ENCODE peak calls at places on chromosomes 6 and 20, in six cellular contexts. U is dermis microvascular lymphatic vessel endothelial cell, V is GM23338, X is SW480, O is iris pigment epithelial cell, K is MCF 10A. A is an unnamed sample.

GRCh38 chr6:150787429-150787828 is 78.1 kb upstream of the MTHFD1L start:
- DNase-seq in U (no peak), V (no peak), X (no peak), O (no peak), K (no peak), A (no peak)

GRCh38 chr6:131443514-131443913 is 129.5 kb upstream of the ARG1 start:
- DNase-seq in U (no peak), V (no peak), X (no peak), O (no peak), K (no peak), A (no peak)

GRCh38 chr6:1864496-1864895 is 254.8 kb downstream of the FOXC1 start:
- DNase-seq in U (no peak), V (peak; percentile 56), X (peak; percentile 6), O (peak; percentile 45), K (no peak), A (no peak)

GRCh38 chr6:79040083-79040482 is 38.0 kb downstream of the PHIP start:
- DNase-seq in U (no peak), V (no peak), X (no peak), O (peak; percentile 71), K (no peak), A (peak; percentile 53)

GRCh38 chr6:3744901-3745470 is 6.5 kb downstream of the PXDC1 start:
- DNase-seq in U (no peak), V (no peak), X (no peak), O (no peak), K (no peak), A (no peak)

GRCh38 chr20:58045579-58045978 is 182.9 kb downstream of the ANKRD60 start:
- DNase-seq in U (no peak), V (no peak), X (no peak), O (no peak), K (no peak), A (no peak)

GRCh38 chr6:43911625-43912577 is 141.9 kb downstream of the VEGFA start:
- DNase-seq in U (no peak), V (peak; percentile 48), X (peak; percentile 16), O (no peak), K (no peak), A (no peak)

GRCh38 chr20:49529470-49529869 is 38.5 kb downstream of the PTGIS start:
- DNase-seq in U (no peak), V (no peak), X (peak; percentile 79), O (no peak), K (peak; percentile 64), A (no peak)

GRCh38 chr20:10076126-10077080 is 41.6 kb downstream of the ANKEF1 start:
- DNase-seq in U (no peak), V (no peak), X (no peak), O (peak; percentile 5), K (peak; percentile 64), A (no peak)

GRCh38 chr20:10671850-10672578 is 1.8 kb downstream of the JAG1 start:
- DNase-seq in U (no peak), V (peak; percentile 72), X (peak; percentile 46), O (peak; percentile 63), K (peak; percentile 85), A (peak; percentile 46)

GRCh38 chr20:33007376-33008335 is at the start of gene BPIFB2:
- DNase-seq in U (no peak), V (no peak), X (no peak), O (no peak), K (no peak), A (no peak)

GRCh38 chr20:49984426-49985153 is 1.8 kb downstream of the SNAI1 start:
- DNase-seq in U (no peak), V (no peak), X (no peak), O (no peak), K (no peak), A (no peak)

GRCh38 chr6:14770572-14770971 is 475.3 kb upstream of the JARID2 start:
- DNase-seq in U (peak; percentile 38), V (no peak), X (no peak), O (peak; percentile 86), K (no peak), A (peak; percentile 90)

GRCh38 chr6:36676142-36677058 is 2.1 kb upstream of the CDKN1A start:
- DNase-seq in U (no peak), V (no peak), X (no peak), O (peak; percentile 60), K (peak; percentile 72), A (peak; percentile 66)

GRCh38 chr6:157240059-157240959 is 83.0 kb downstream of the TMEM242 start:
- DNase-seq in U (no peak), V (no peak), X (no peak), O (peak; percentile 40), K (peak; percentile 8), A (peak; percentile 41)

GRCh38 chr20:2535711-2536561 is 437 bp upstream of the TMC2 start:
- DNase-seq in U (no peak), V (no peak), X (no peak), O (no peak), K (no peak), A (no peak)

GRCh38 chr6:84569882-84570281 is 194.5 kb downstream of the TBX18 start:
- DNase-seq in U (no peak), V (no peak), X (no peak), O (no peak), K (no peak), A (no peak)

GRCh38 chr20:416950-417800 is 9.1 kb downstream of the RBCK1 start:
- DNase-seq in U (no peak), V (no peak), X (no peak), O (no peak), K (no peak), A (no peak)

GRCh38 chr20:36629719-36630340 is 16.2 kb downstream of the SLA2 start:
- DNase-seq in U (no peak), V (no peak), X (no peak), O (peak; percentile 14), K (no peak), A (no peak)

GRCh38 chr20:64233725-64234124 is 21.8 kb upstream of the PCMTD2 start:
- DNase-seq in U (no peak), V (no peak), X (no peak), O (no peak), K (no peak), A (no peak)

GRCh38 chr6:159754959-159755914 is 6.6 kb upstream of the ACAT2 start:
- DNase-seq in U (no peak), V (no peak), X (no peak), O (no peak), K (no peak), A (no peak)

GRCh38 chr20:63829943-63830820 is 882 bp downstream of the ZBTB46 start:
- DNase-seq in U (no peak), V (peak; percentile 61), X (peak; percentile 54), O (peak; percentile 44), K (no peak), A (peak; percentile 36)

GRCh38 chr6:111978826-111979225 is 75.1 kb upstream of the CCN6 start:
- DNase-seq in U (no peak), V (no peak), X (no peak), O (no peak), K (no peak), A (no peak)

GRCh38 chr20:1918766-1919165 is 23.6 kb downstream of the SIRPA start:
- DNase-seq in U (no peak), V (no peak), X (no peak), O (no peak), K (no peak), A (no peak)

GRCh38 chr20:9442858-9443257 is 71.5 kb upstream of the LAMP5 start:
- DNase-seq in U (no peak), V (no peak), X (no peak), O (no peak), K (no peak), A (peak; percentile 56)

GRCh38 chr6:116087437-116088027 is 13.1 kb upstream of the NT5DC1 start:
- DNase-seq in U (no peak), V (no peak), X (no peak), O (peak; percentile 65), K (peak; percentile 64), A (peak; percentile 78)

GRCh38 chr20:48846516-48847492 is 19.0 kb upstream of the PREX1 start:
- DNase-seq in U (peak; percentile 45), V (peak; percentile 82), X (peak; percentile 60), O (no peak), K (no peak), A (no peak)

GRCh38 chr6:7725849-7726415 is at the start of gene BMP6:
- DNase-seq in U (peak; percentile 81), V (peak; percentile 99), X (peak; percentile 86), O (peak; percentile 89), K (peak; percentile 90), A (peak; percentile 79)

GRCh38 chr20:52454660-52455059 is 263.1 kb upstream of the ZFP64 start:
- DNase-seq in U (no peak), V (no peak), X (no peak), O (peak; percentile 31), K (no peak), A (peak; percentile 80)

GRCh38 chr6:30075987-30076311 is 380 bp upstream of the RNF39 start:
- DNase-seq in U (no peak), V (no peak), X (peak; percentile 81), O (no peak), K (peak; percentile 89), A (no peak)

GRCh38 chr6:113433506-113433991 is 423.6 kb upstream of the MARCKS start:
- DNase-seq in U (peak; percentile 33), V (no peak), X (no peak), O (peak; percentile 93), K (peak; percentile 95), A (peak; percentile 83)

GRCh38 chr6:52543729-52544324 is 33.0 kb downstream of the TRAM2 start:
- DNase-seq in U (no peak), V (peak; percentile 32), X (peak; percentile 22), O (peak; percentile 58), K (no peak), A (peak; percentile 55)

GRCh38 chr6:139858444-139858843 is 484.0 kb upstream of the CITED2 start:
- DNase-seq in U (no peak), V (no peak), X (no peak), O (no peak), K (no peak), A (no peak)

GRCh38 chr20:47137231-47137865 is 219.2 kb downstream of the ZMYND8 start:
- DNase-seq in U (no peak), V (no peak), X (no peak), O (no peak), K (no peak), A (peak; percentile 40)

GRCh38 chr6:45419574-45420082 is 41.9 kb upstream of the SUPT3H start:
- DNase-seq in U (no peak), V (peak; percentile 86), X (peak; percentile 53), O (peak; percentile 52), K (peak; percentile 68), A (no peak)

GRCh38 chr20:47561175-47561574 is 59.5 kb downstream of the NCOA3 start:
- DNase-seq in U (no peak), V (no peak), X (no peak), O (peak; percentile 84), K (no peak), A (peak; percentile 56)

GRCh38 chr6:117143647-117144046 is 121.7 kb upstream of the VGLL2 start:
- DNase-seq in U (no peak), V (no peak), X (no peak), O (no peak), K (no peak), A (no peak)

GRCh38 chr6:158016571-158017383 is 35.1 kb downstream of the SYNJ2 start:
- DNase-seq in U (no peak), V (no peak), X (no peak), O (no peak), K (no peak), A (no peak)

GRCh38 chr6:38262609-38263008 is 377.1 kb downstream of the BTBD9 start:
- DNase-seq in U (no peak), V (no peak), X (no peak), O (peak; percentile 80), K (peak; percentile 22), A (peak; percentile 74)

A was measured in IMR-90.